ENCODE peak calls at places on chromosome 14, in nine cellular contexts. One of them, this sample, is unnamed.

GRCh38 chr14:91364524-91365270 is 52.9 kb downstream of the CCDC88C start:
- ATAC-seq in left cardiac atrium: no peak
- ATAC-seq in activated CD8-positive, alpha-beta T cell treated with anti-CD3 and anti-CD28 coated beads for 36 hours: no peak
- ATAC-seq in foreskin keratinocyte: no peak
- ATAC-seq in upper lobe of right lung: no peak
- ATAC-seq in activated CD8-positive, alpha-beta memory T cell treated with anti-CD3 and anti-CD28 coated beads, Interleukin-2, amount 10 ng/mL, durations not matched to agents 7 days and 5 days: no peak
- ATAC-seq in left lobe of liver: no peak
- ATAC-seq in CD8-positive, alpha-beta T cell: no peak
- ATAC-seq in stimulated activated naive CD8-positive, alpha-beta T cell treated with anti-CD3 and anti-CD28 coated beads, Interleukin-15, amount 100 ng/mL, for 72 hours: no peak
- ATAC-seq in this sample: no peak

GRCh38 chr14:71289536-71289935 is 382.3 kb downstream of the PCNX1 start:
- ATAC-seq in stimulated activated naive CD8-positive, alpha-beta T cell treated with anti-CD3 and anti-CD28 coated beads, Interleukin-15, amount 100 ng/mL, for 72 hours: peak
- ATAC-seq in CD8-positive, alpha-beta T cell: peak
- ATAC-seq in upper lobe of right lung: no peak
- ATAC-seq in activated CD8-positive, alpha-beta memory T cell treated with anti-CD3 and anti-CD28 coated beads, Interleukin-2, amount 10 ng/mL, durations not matched to agents 7 days and 5 days: peak
- ATAC-seq in activated CD8-positive, alpha-beta T cell treated with anti-CD3 and anti-CD28 coated beads for 36 hours: peak
- ATAC-seq in foreskin keratinocyte: no peak
- ATAC-seq in left cardiac atrium: no peak
- ATAC-seq in left lobe of liver: no peak
- ATAC-seq in this sample: peak

GRCh38 chr14:103123634-103124500 is 606 bp downstream of the TNFAIP2 start:
- ATAC-seq in foreskin keratinocyte: no peak
- ATAC-seq in stimulated activated naive CD8-positive, alpha-beta T cell treated with anti-CD3 and anti-CD28 coated beads, Interleukin-15, amount 100 ng/mL, for 72 hours: peak
- ATAC-seq in left lobe of liver: peak
- ATAC-seq in left cardiac atrium: peak
- ATAC-seq in activated CD8-positive, alpha-beta T cell treated with anti-CD3 and anti-CD28 coated beads for 36 hours: no peak
- ATAC-seq in upper lobe of right lung: peak
- ATAC-seq in activated CD8-positive, alpha-beta memory T cell treated with anti-CD3 and anti-CD28 coated beads, Interleukin-2, amount 10 ng/mL, durations not matched to agents 7 days and 5 days: no peak
- ATAC-seq in CD8-positive, alpha-beta T cell: no peak
- ATAC-seq in this sample: peak

GRCh38 chr14:77181124-77181602 is 435 bp upstream of the TMEM63C start:
- ATAC-seq in activated CD8-positive, alpha-beta T cell treated with anti-CD3 and anti-CD28 coated beads for 36 hours: peak
- ATAC-seq in CD8-positive, alpha-beta T cell: no peak
- ATAC-seq in stimulated activated naive CD8-positive, alpha-beta T cell treated with anti-CD3 and anti-CD28 coated beads, Interleukin-15, amount 100 ng/mL, for 72 hours: peak
- ATAC-seq in foreskin keratinocyte: peak
- ATAC-seq in left lobe of liver: no peak
- ATAC-seq in upper lobe of right lung: no peak
- ATAC-seq in left cardiac atrium: no peak
- ATAC-seq in activated CD8-positive, alpha-beta memory T cell treated with anti-CD3 and anti-CD28 coated beads, Interleukin-2, amount 10 ng/mL, durations not matched to agents 7 days and 5 days: no peak
- ATAC-seq in this sample: no peak

GRCh38 chr14:72503696-72504368 is 390.1 kb downstream of the DPF3 start:
- ATAC-seq in stimulated activated naive CD8-positive, alpha-beta T cell treated with anti-CD3 and anti-CD28 coated beads, Interleukin-15, amount 100 ng/mL, for 72 hours: no peak
- ATAC-seq in left cardiac atrium: no peak
- ATAC-seq in CD8-positive, alpha-beta T cell: no peak
- ATAC-seq in activated CD8-positive, alpha-beta T cell treated with anti-CD3 and anti-CD28 coated beads for 36 hours: no peak
- ATAC-seq in left lobe of liver: no peak
- ATAC-seq in foreskin keratinocyte: peak
- ATAC-seq in activated CD8-positive, alpha-beta memory T cell treated with anti-CD3 and anti-CD28 coated beads, Interleukin-2, amount 10 ng/mL, durations not matched to agents 7 days and 5 days: no peak
- ATAC-seq in upper lobe of right lung: no peak
- ATAC-seq in this sample: peak

GRCh38 chr14:67630938-67631337 is 11.2 kb downstream of the ARG2 start:
- ATAC-seq in CD8-positive, alpha-beta T cell: no peak
- ATAC-seq in activated CD8-positive, alpha-beta memory T cell treated with anti-CD3 and anti-CD28 coated beads, Interleukin-2, amount 10 ng/mL, durations not matched to agents 7 days and 5 days: no peak
- ATAC-seq in left cardiac atrium: no peak
- ATAC-seq in left lobe of liver: peak
- ATAC-seq in activated CD8-positive, alpha-beta T cell treated with anti-CD3 and anti-CD28 coated beads for 36 hours: no peak
- ATAC-seq in stimulated activated naive CD8-positive, alpha-beta T cell treated with anti-CD3 and anti-CD28 coated beads, Interleukin-15, amount 100 ng/mL, for 72 hours: no peak
- ATAC-seq in foreskin keratinocyte: no peak
- ATAC-seq in upper lobe of right lung: no peak
- ATAC-seq in this sample: no peak

GRCh38 chr14:75084513-75084912 is 15.1 kb downstream of the ZC2HC1C start:
- ATAC-seq in left cardiac atrium: no peak
- ATAC-seq in foreskin keratinocyte: no peak
- ATAC-seq in left lobe of liver: peak
- ATAC-seq in activated CD8-positive, alpha-beta memory T cell treated with anti-CD3 and anti-CD28 coated beads, Interleukin-2, amount 10 ng/mL, durations not matched to agents 7 days and 5 days: no peak
- ATAC-seq in stimulated activated naive CD8-positive, alpha-beta T cell treated with anti-CD3 and anti-CD28 coated beads, Interleukin-15, amount 100 ng/mL, for 72 hours: no peak
- ATAC-seq in CD8-positive, alpha-beta T cell: no peak
- ATAC-seq in upper lobe of right lung: peak
- ATAC-seq in activated CD8-positive, alpha-beta T cell treated with anti-CD3 and anti-CD28 coated beads for 36 hours: no peak
- ATAC-seq in this sample: peak

GRCh38 chr14:92470215-92470614 is 43.4 kb upstream of the RIN3 start:
- ATAC-seq in CD8-positive, alpha-beta T cell: no peak
- ATAC-seq in left lobe of liver: no peak
- ATAC-seq in stimulated activated naive CD8-positive, alpha-beta T cell treated with anti-CD3 and anti-CD28 coated beads, Interleukin-15, amount 100 ng/mL, for 72 hours: no peak
- ATAC-seq in activated CD8-positive, alpha-beta T cell treated with anti-CD3 and anti-CD28 coated beads for 36 hours: no peak
- ATAC-seq in left cardiac atrium: no peak
- ATAC-seq in foreskin keratinocyte: peak
- ATAC-seq in upper lobe of right lung: no peak
- ATAC-seq in activated CD8-positive, alpha-beta memory T cell treated with anti-CD3 and anti-CD28 coated beads, Interleukin-2, amount 10 ng/mL, durations not matched to agents 7 days and 5 days: no peak
- ATAC-seq in this sample: no peak

GRCh38 chr14:50018236-50019210 is 97.8 kb downstream of the VCPKMT start:
- ATAC-seq in foreskin keratinocyte: peak
- ATAC-seq in left lobe of liver: peak
- ATAC-seq in left cardiac atrium: peak
- ATAC-seq in activated CD8-positive, alpha-beta T cell treated with anti-CD3 and anti-CD28 coated beads for 36 hours: no peak
- ATAC-seq in stimulated activated naive CD8-positive, alpha-beta T cell treated with anti-CD3 and anti-CD28 coated beads, Interleukin-15, amount 100 ng/mL, for 72 hours: no peak
- ATAC-seq in activated CD8-positive, alpha-beta memory T cell treated with anti-CD3 and anti-CD28 coated beads, Interleukin-2, amount 10 ng/mL, durations not matched to agents 7 days and 5 days: no peak
- ATAC-seq in CD8-positive, alpha-beta T cell: no peak
- ATAC-seq in upper lobe of right lung: peak
- ATAC-seq in this sample: peak

This sample was measured in esophagus mucosa.